ENCODE peak calls at places on chromosomes 16 and 17, in eight cellular contexts. S is mesenchymal stem cell, U is mammary epithelial cell, C is IMR-90, K is neural progenitor cell, Q is fibroblast of lung, N is SK-N-SH, D is astrocyte. H is an unnamed sample. For H3K9me3, the result is how much of the 10 kb centered on the place peaks cover.

GRCh38 chr17:14307560-14308024 is 6.7 kb downstream of the HS3ST3B1 start:
- DNase-seq in S (peak), U (peak), C (peak), K (no peak), Q (peak), N (no peak), D (peak), H (peak)

GRCh38 chr17:15019158-15019557 is 246.0 kb downstream of the PMP22 start:
- DNase-seq in S (no peak), U (no peak), C (no peak), K (no peak), Q (no peak), N (no peak), D (no peak), H (no peak)

GRCh38 chr16:11250091-11250785 is 5.8 kb downstream of the SOCS1 start:
- DNase-seq in S (no peak), U (no peak), C (peak), K (no peak), Q (peak), N (no peak), D (no peak), H (no peak)

GRCh38 chr17:63880706-63881105 is 1.0 kb downstream of the GH2 start:
- DNase-seq in S (no peak), U (no peak), C (no peak), K (no peak), Q (no peak), N (no peak), D (no peak), H (no peak)

GRCh38 chr16:14356064-14356463 is 274.0 kb downstream of the PARN start:
- DNase-seq in S (no peak), U (no peak), C (no peak), K (no peak), Q (no peak), N (no peak), D (no peak), H (no peak)

GRCh38 chr17:39015546-39015935 is 48.3 kb upstream of the FBXO47 start:
- DNase-seq in S (no peak), U (no peak), C (no peak), K (no peak), Q (no peak), N (no peak), D (no peak), H (no peak)

GRCh38 chr17:41835800-41836549 is at the start of gene NT5C3B:
- DNase-seq in S (peak), U (peak), C (no peak), K (peak), Q (no peak), N (peak), D (no peak), H (peak)

GRCh38 chr16:75218256-75219076 is at the start of gene CTRB1:
- DNase-seq in S (no peak), U (no peak), C (no peak), K (no peak), Q (no peak), N (peak), D (no peak), H (no peak)

GRCh38 chr17:55614061-55614460 is 102.8 kb upstream of the SMIM36 start:
- DNase-seq in S (no peak), U (no peak), C (no peak), K (no peak), Q (no peak), N (no peak), D (no peak), H (no peak)

GRCh38 chr17:77153487-77153886 is 12.7 kb downstream of the SEC14L1 start:
- DNase-seq in S (no peak), U (no peak), C (no peak), K (no peak), Q (no peak), N (no peak), D (no peak), H (peak)

GRCh38 chr17:40309031-40309937 is at the start of gene RARA:
- DNase-seq in S (peak), U (no peak), C (no peak), K (peak), Q (peak), N (peak), D (no peak), H (peak)

GRCh38 chr17:66386789-66387351 is 84.5 kb downstream of the PRKCA start:
- DNase-seq in S (no peak), U (peak), C (no peak), K (no peak), Q (no peak), N (no peak), D (peak), H (no peak)

GRCh38 chr17:45020354-45021138 is 30.9 kb downstream of the DCAKD start:
- DNase-seq in S (peak), U (no peak), C (peak), K (peak), Q (peak), N (no peak), D (no peak), H (no peak)

GRCh38 chr16:25838724-25839186 is 147.0 kb downstream of the HS3ST4 start:
- DNase-seq in S (peak), U (peak), C (peak), K (peak), Q (peak), N (peak), D (peak), H (peak)

GRCh38 chr16:55842369-55843104 is 9.6 kb upstream of the CES1 start:
- DNase-seq in S (peak), U (peak), C (peak), K (peak), Q (peak), N (peak), D (peak), H (peak)

GRCh38 chr17:17581509-17581908 is 10.0 kb downstream of the PEMT start:
- DNase-seq in S (no peak), U (no peak), C (no peak), K (no peak), Q (no peak), N (no peak), D (no peak), H (no peak)
- H3K9ac ChIP-seq in S (peak), U (no peak), C (no peak), K (no peak), Q (no peak), N (no peak), D (no peak), H (no peak)

GRCh38 chr17:35086164-35086563 is 22.7 kb upstream of the RFFL start:
- DNase-seq in S (no peak), U (no peak), C (no peak), K (no peak), Q (no peak), N (no peak), D (no peak), H (no peak)
- H3K4me2 ChIP-seq in S (no peak), U (peak), C (no peak), K (no peak), Q (no peak), N (no peak), D (peak), H (no peak)

GRCh38 chr16:66260522-66261290 is 105.8 kb upstream of the CDH5 start:
- DNase-seq in S (no peak), U (no peak), C (no peak), K (no peak), Q (no peak), N (no peak), D (no peak), H (no peak)
- H3K9me3 ChIP-seq in S (under half), U (under half), C (under half), K (under half), Q (under half), N (under half), D (under half), H (under half)

DNA sequence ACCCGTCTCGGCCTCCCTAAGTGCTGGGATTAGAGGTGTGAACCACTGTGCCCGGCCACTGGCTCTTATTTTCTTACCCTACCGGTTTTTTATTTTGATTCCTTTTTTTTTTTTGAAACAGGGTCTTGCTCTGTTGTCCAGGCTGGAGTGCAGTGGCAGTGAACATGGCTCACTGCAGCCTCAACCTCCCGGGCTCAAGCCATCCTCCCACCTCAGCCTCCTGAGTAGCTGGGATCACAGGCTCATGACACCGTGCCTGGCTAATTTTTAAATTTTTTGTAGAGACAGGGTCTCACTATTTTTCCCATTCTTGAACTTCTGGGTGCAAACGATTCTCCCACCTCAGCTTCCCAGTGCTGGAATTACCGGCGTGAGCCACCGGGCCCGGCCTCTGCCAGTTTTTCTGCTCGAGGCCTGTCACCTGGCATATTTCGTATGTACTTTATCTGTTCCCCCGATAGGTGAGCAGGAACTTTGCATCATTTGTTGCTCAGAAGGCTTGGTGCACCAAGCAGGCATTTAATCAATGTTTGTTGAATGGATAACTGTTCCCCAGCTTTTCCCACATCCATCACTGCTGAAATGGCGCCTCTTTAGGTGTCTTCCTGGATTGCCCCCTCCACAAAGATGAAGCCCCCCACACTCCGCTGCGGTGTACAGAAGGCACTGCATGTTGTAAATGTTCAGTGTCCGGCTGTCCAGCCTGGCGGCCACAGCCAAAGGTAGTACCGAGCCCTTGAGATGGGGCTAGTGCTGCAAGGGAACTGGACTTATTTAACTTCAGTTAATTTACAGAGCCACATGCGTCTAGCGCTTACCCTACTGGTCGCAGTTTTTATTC is 858 bp upstream of the TELO2 start:
- DNase-seq in S (no peak), U (no peak), C (no peak), K (no peak), Q (no peak), N (no peak), D (no peak), H (no peak)
- H3K9ac ChIP-seq in S (peak), U (no peak), C (peak), K (no peak), Q (no peak), N (no peak), D (peak), H (peak)

GRCh38 chr16:67800252-67801046 is 5.9 kb downstream of the RANBP10 start:
- DNase-seq in S (peak), U (no peak), C (no peak), K (no peak), Q (no peak), N (no peak), D (no peak), H (peak)
- H3K4me2 ChIP-seq in S (no peak), U (no peak), C (no peak), K (no peak), Q (no peak), N (no peak), D (no peak), H (no peak)

GRCh38 chr17:83145358-83145738 is 65.9 kb downstream of the METRNL start:
- DNase-seq in S (no peak), U (no peak), C (no peak), K (peak), Q (no peak), N (no peak), D (no peak), H (no peak)

GRCh38 chr17:83144421-83145357 is 65.3 kb downstream of the METRNL start:
- DNase-seq in S (no peak), U (no peak), C (peak), K (no peak), Q (peak), N (no peak), D (no peak), H (peak)

GRCh38 chr17:83145831-83146230 is 66.4 kb downstream of the METRNL start:
- DNase-seq in S (no peak), U (no peak), C (no peak), K (no peak), Q (no peak), N (no peak), D (no peak), H (no peak)

GRCh38 chr17:83142619-83143018 is 63.2 kb downstream of the METRNL start:
- DNase-seq in S (no peak), U (no peak), C (no peak), K (no peak), Q (no peak), N (peak), D (no peak), H (no peak)

DNA sequence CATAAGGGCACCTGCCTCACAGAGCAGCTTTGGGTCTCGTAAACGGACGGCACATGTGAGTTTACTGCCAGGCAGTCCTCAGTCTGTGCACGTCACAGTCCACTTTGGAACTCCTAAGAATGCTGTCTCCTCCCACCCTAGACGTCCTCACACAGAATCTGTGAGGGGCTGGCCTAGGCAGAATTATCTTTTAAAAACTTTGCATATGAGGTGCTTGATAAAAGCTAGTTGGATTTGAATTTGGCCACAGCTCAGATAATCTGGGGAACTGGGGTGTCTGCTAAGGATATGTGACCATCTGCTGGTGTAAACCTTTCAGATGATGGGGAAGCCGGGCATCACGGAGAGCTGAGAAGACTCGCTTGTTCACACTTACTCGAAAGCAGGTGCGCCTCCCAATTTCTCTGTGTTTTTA is 64.4 kb downstream of the METRNL start:
- DNase-seq in S (no peak), U (no peak), C (no peak), K (no peak), Q (no peak), N (no peak), D (no peak), H (no peak)
- H3K9me3 ChIP-seq in S (under half), U (under half), C (under half), K (under half), Q (under half), N (under half), D (under half), H (under half)

GRCh38 chr16:73064996-73065349 is 17.0 kb upstream of the ZFHX3 start:
- DNase-seq in S (no peak), U (no peak), C (no peak), K (no peak), Q (no peak), N (no peak), D (no peak), H (no peak)

GRCh38 chr16:73066321-73066926 is 18.5 kb upstream of the ZFHX3 start:
- DNase-seq in S (no peak), U (no peak), C (no peak), K (peak), Q (no peak), N (no peak), D (no peak), H (no peak)

GRCh38 chr16:73064227-73064995 is 16.5 kb upstream of the ZFHX3 start:
- DNase-seq in S (peak), U (peak), C (peak), K (no peak), Q (peak), N (peak), D (peak), H (peak)

GRCh38 chr16:73066927-73067670 is 19.2 kb upstream of the ZFHX3 start:
- DNase-seq in S (peak), U (no peak), C (peak), K (peak), Q (peak), N (no peak), D (no peak), H (peak)

GRCh38 chr16:73065617-73066313 is 17.8 kb upstream of the ZFHX3 start:
- DNase-seq in S (peak), U (no peak), C (no peak), K (peak), Q (no peak), N (no peak), D (no peak), H (peak)
- H3K9ac ChIP-seq in S (peak), U (no peak), C (no peak), K (no peak), Q (peak), N (no peak), D (peak), H (no peak)

DNA sequence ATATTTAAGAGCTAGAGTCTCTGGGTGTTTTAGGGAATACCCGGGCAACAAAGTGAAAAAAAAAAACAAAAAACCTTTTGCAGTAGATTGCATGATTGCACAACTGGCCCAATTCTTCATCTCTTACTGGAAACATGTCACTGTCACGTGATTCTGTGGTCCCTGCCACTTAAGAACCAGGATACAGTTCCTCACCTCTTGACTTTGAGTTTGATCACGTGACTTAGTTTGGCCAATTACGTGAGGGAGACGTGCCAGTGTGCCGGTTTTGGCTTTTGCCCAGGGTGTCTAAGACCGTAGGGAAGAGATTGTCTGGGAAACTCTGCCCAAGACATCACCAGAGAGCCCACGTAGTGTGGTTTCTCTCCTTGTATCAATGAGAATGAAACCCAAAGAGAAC is 88.7 kb downstream of the GRIN2A start:
- DNase-seq in S (peak), U (no peak), C (no peak), K (no peak), Q (no peak), N (no peak), D (no peak), H (no peak)
- H3K4me2 ChIP-seq in S (no peak), U (no peak), C (no peak), K (no peak), Q (no peak), N (no peak), D (no peak), H (no peak)

DNA sequence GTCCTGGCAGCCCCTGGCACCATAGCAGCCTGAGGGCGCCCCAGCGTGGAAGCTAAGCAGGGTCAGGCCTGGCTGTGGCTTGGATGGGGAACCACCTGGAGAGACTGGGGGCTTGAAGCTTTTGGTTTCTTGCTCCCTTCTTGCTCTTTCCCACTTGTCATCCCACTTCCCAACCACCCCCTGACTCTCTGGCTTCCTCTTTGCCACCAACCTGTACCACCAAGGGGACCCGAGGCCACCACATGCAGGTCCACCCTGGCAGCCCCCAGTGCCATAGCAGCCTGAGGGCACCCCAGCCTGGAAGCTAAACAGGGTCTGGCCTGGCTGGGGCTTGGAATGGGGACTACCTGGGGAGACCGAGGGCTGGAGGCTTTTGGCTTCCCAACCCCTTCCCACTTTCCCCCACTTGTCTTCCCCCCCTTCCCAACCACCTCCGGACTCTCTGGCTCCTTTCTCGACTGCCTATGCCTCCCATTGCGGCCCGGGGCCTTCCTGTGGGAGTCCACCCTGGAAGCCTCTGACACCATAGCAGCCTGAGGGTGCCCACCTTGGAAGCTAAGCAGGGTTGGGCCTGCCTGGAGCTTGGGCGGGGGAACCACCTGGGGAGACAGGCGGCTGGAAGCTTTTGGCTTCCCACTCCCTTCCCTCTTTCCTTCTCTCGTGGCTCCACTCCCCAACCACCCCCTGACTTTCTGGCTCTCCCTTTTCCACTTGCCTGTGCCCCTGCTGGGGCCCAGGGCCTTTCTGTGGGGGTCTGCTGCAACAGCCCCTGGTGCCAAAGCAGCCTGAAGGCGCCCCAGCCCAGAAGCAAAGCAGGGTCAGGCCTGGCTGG is 2294.4 kb downstream of the TP53TG3F start:
- DNase-seq in S (no peak), U (no peak), C (no peak), K (no peak), Q (no peak), N (no peak), D (no peak), H (no peak)
- H3K9me3 ChIP-seq in S (under half), U (under half), C (under half), K (under half), Q (under half), N (under half), D (under half), H (under half)

H was measured in GM23248.